ENCODE peak calls at places on chromosomes 16 and 17, in eight cellular contexts. One of them, this sample, is unnamed.

GRCh38 chr16:77403732-77404131 is 31.1 kb downstream of the ADAMTS18 start:
- DNase-seq in CD4-positive, alpha-beta memory T cell: no peak
- DNase-seq in ovary: no peak
- DNase-seq in IMR-90: no peak
- DNase-seq in PC-3: no peak
- DNase-seq in A549: no peak
- DNase-seq in colonic mucosa: no peak
- DNase-seq in lower lobe of right lung: no peak
- DNase-seq in this sample: no peak

GRCh38 chr17:2050246-2050866 is 4.5 kb upstream of the HIC1 start:
- DNase-seq in CD4-positive, alpha-beta memory T cell: peak; percentile 72
- DNase-seq in ovary: peak; percentile 84
- DNase-seq in IMR-90: peak; percentile 73
- DNase-seq in PC-3: peak; percentile 45
- DNase-seq in A549: peak; percentile 57
- DNase-seq in colonic mucosa: peak; percentile 66
- DNase-seq in lower lobe of right lung: peak; percentile 78
- DNase-seq in this sample: peak; percentile 59

GRCh38 chr17:10171057-10171456 is 27.3 kb downstream of the GAS7 start:
- DNase-seq in CD4-positive, alpha-beta memory T cell: no peak
- DNase-seq in ovary: peak; percentile 28
- DNase-seq in IMR-90: no peak
- DNase-seq in PC-3: no peak
- DNase-seq in A549: no peak
- DNase-seq in colonic mucosa: no peak
- DNase-seq in lower lobe of right lung: no peak
- DNase-seq in this sample: no peak

GRCh38 chr17:55441544-55441943 is 19.9 kb upstream of the MMD start:
- DNase-seq in CD4-positive, alpha-beta memory T cell: no peak
- DNase-seq in ovary: no peak
- DNase-seq in IMR-90: no peak
- DNase-seq in PC-3: no peak
- DNase-seq in A549: no peak
- DNase-seq in colonic mucosa: no peak
- DNase-seq in lower lobe of right lung: no peak
- DNase-seq in this sample: no peak

GRCh38 chr17:63772801-63773271 is 561 bp downstream of the CCDC47 start:
- DNase-seq in CD4-positive, alpha-beta memory T cell: peak; percentile 20
- DNase-seq in ovary: no peak
- DNase-seq in IMR-90: peak; percentile 31
- DNase-seq in PC-3: peak; percentile 30
- DNase-seq in A549: no peak
- DNase-seq in colonic mucosa: peak; percentile 23
- DNase-seq in lower lobe of right lung: no peak
- DNase-seq in this sample: no peak

GRCh38 chr17:62017496-62017895 is 47.6 kb downstream of the MED13 start:
- DNase-seq in CD4-positive, alpha-beta memory T cell: no peak
- DNase-seq in ovary: no peak
- DNase-seq in IMR-90: peak; percentile 76
- DNase-seq in PC-3: no peak
- DNase-seq in A549: no peak
- DNase-seq in colonic mucosa: no peak
- DNase-seq in lower lobe of right lung: no peak
- DNase-seq in this sample: no peak

GRCh38 chr16:67528870-67529638 is 425 bp downstream of the RIPOR1 start:
- DNase-seq in CD4-positive, alpha-beta memory T cell: no peak
- DNase-seq in ovary: peak; percentile 47
- DNase-seq in IMR-90: peak; percentile 32
- DNase-seq in PC-3: peak; percentile 33
- DNase-seq in A549: peak; percentile 57
- DNase-seq in colonic mucosa: peak; percentile 50
- DNase-seq in lower lobe of right lung: peak; percentile 70
- DNase-seq in this sample: peak; percentile 75

GRCh38 chr17:44204453-44204882 is 4.8 kb upstream of the ATXN7L3 start:
- DNase-seq in CD4-positive, alpha-beta memory T cell: no peak
- DNase-seq in ovary: peak; percentile 53
- DNase-seq in IMR-90: peak; percentile 61
- DNase-seq in PC-3: peak; percentile 77
- DNase-seq in A549: no peak
- DNase-seq in colonic mucosa: no peak
- DNase-seq in lower lobe of right lung: peak; percentile 42
- DNase-seq in this sample: no peak

GRCh38 chr16:13923703-13924298 is 3.8 kb downstream of the ERCC4 start:
- DNase-seq in CD4-positive, alpha-beta memory T cell: peak; percentile 45
- DNase-seq in ovary: no peak
- DNase-seq in IMR-90: peak; percentile 67
- DNase-seq in PC-3: peak; percentile 69
- DNase-seq in A549: peak; percentile 36
- DNase-seq in colonic mucosa: no peak
- DNase-seq in lower lobe of right lung: no peak
- DNase-seq in this sample: peak; percentile 80

GRCh38 chr17:7232114-7232513 is 2.2 kb downstream of the DVL2 start:
- DNase-seq in CD4-positive, alpha-beta memory T cell: no peak
- DNase-seq in ovary: no peak
- DNase-seq in IMR-90: no peak
- DNase-seq in PC-3: peak; percentile 1
- DNase-seq in A549: no peak
- DNase-seq in colonic mucosa: no peak
- DNase-seq in lower lobe of right lung: no peak
- DNase-seq in this sample: no peak

GRCh38 chr17:54840885-54841614 is 59.6 kb upstream of the TOM1L1 start:
- DNase-seq in CD4-positive, alpha-beta memory T cell: no peak
- DNase-seq in ovary: no peak
- DNase-seq in IMR-90: no peak
- DNase-seq in PC-3: no peak
- DNase-seq in A549: no peak
- DNase-seq in colonic mucosa: no peak
- DNase-seq in lower lobe of right lung: no peak
- DNase-seq in this sample: no peak

GRCh38 chr16:21614896-21615295 is 15.5 kb downstream of the METTL9 start:
- DNase-seq in CD4-positive, alpha-beta memory T cell: no peak
- DNase-seq in ovary: no peak
- DNase-seq in IMR-90: no peak
- DNase-seq in PC-3: no peak
- DNase-seq in A549: no peak
- DNase-seq in colonic mucosa: no peak
- DNase-seq in lower lobe of right lung: no peak
- DNase-seq in this sample: no peak
- H3K4me1 ChIP-seq in CD4-positive, alpha-beta memory T cell: peaks cover 43% of the 10 kb centered on the region
- H3K4me1 ChIP-seq in ovary: peaks cover 3% of the 10 kb centered on the region
- H3K4me1 ChIP-seq in IMR-90: peaks cover 6% of the 10 kb centered on the region
- H3K4me1 ChIP-seq in PC-3: peaks cover 26% of the 10 kb centered on the region
- H3K4me1 ChIP-seq in A549: peaks cover 20% of the 10 kb centered on the region
- H3K4me1 ChIP-seq in colonic mucosa: peaks cover 11% of the 10 kb centered on the region
- H3K4me1 ChIP-seq in lower lobe of right lung: peaks cover 27% of the 10 kb centered on the region
- H3K4me1 ChIP-seq in this sample: peaks cover 4% of the 10 kb centered on the region

DNA sequence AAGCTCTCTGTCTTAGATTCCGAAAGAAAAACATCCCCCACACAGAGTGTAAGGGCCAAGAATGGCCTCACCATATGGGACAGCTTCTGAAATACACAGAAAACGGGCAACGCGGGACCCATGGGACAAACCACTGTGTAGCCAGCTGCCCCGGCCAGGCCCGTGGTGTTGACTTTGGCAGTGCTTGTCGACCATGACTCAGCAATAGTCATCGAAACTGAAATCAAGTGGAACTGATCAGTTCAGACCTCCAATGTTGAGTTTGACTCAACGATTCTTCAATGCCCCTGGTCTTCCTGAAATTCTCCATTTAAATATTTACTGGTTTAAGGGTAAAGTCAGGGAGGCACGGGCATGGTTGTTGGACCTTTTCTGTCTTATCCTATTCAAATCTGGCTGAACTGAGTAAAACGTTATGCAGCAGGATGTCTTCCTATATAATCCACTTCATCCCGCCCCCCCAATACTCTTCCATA is 27.5 kb downstream of the ZFHX3 start:
- DNase-seq in CD4-positive, alpha-beta memory T cell: no peak
- DNase-seq in ovary: no peak
- DNase-seq in IMR-90: peak; percentile 92
- DNase-seq in PC-3: peak; percentile 94
- DNase-seq in A549: peak; percentile 84
- DNase-seq in colonic mucosa: peak; percentile 71
- DNase-seq in lower lobe of right lung: no peak
- DNase-seq in this sample: peak; percentile 45
- H3K4me1 ChIP-seq in CD4-positive, alpha-beta memory T cell: no peaks in the 10 kb centered on the region
- H3K4me1 ChIP-seq in ovary: peaks cover 15% of the 10 kb centered on the region
- H3K4me1 ChIP-seq in IMR-90: peaks cover 25% of the 10 kb centered on the region
- H3K4me1 ChIP-seq in PC-3: peaks cover 44% of the 10 kb centered on the region
- H3K4me1 ChIP-seq in A549: peaks cover 93% of the 10 kb centered on the region
- H3K4me1 ChIP-seq in colonic mucosa: peaks cover 5% of the 10 kb centered on the region
- H3K4me1 ChIP-seq in lower lobe of right lung: peaks cover 50% of the 10 kb centered on the region
- H3K4me1 ChIP-seq in this sample: peaks cover 48% of the 10 kb centered on the region

GRCh38 chr17:57929392-57929791 is 25.8 kb downstream of the CUEDC1 start:
- DNase-seq in CD4-positive, alpha-beta memory T cell: no peak
- DNase-seq in ovary: no peak
- DNase-seq in IMR-90: no peak
- DNase-seq in PC-3: no peak
- DNase-seq in A549: no peak
- DNase-seq in colonic mucosa: no peak
- DNase-seq in lower lobe of right lung: no peak
- DNase-seq in this sample: no peak
- H3K4me1 ChIP-seq in CD4-positive, alpha-beta memory T cell: no peaks in the 10 kb centered on the region
- H3K4me1 ChIP-seq in ovary: no peaks in the 10 kb centered on the region
- H3K4me1 ChIP-seq in IMR-90: peaks cover 20% of the 10 kb centered on the region
- H3K4me1 ChIP-seq in PC-3: peaks cover 40% of the 10 kb centered on the region
- H3K4me1 ChIP-seq in A549: peaks cover 83% of the 10 kb centered on the region
- H3K4me1 ChIP-seq in colonic mucosa: peaks cover 6% of the 10 kb centered on the region
- H3K4me1 ChIP-seq in lower lobe of right lung: peaks cover 49% of the 10 kb centered on the region
- H3K4me1 ChIP-seq in this sample: peaks cover 20% of the 10 kb centered on the region

DNA sequence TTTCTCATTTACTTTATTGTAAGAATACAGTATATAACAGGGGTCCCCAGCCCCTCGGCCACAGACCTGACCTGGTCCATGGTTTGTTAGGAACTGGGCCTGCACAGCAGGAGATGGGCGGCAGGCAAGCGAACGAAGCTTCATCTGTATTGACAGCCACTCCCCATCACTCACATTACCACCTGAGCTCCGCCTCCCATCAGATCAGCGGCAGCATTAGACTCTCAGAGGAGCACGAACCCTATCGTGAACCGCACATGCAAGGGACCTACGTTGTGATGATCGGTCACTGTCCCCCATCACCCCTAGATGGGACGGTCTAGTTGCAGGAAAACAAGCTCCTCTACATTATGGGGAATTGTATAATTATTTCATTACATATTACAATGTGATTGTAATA is 410.6 kb downstream of the SLC39A11 start:
- DNase-seq in CD4-positive, alpha-beta memory T cell: no peak
- DNase-seq in ovary: no peak
- DNase-seq in IMR-90: no peak
- DNase-seq in PC-3: no peak
- DNase-seq in A549: no peak
- DNase-seq in colonic mucosa: no peak
- DNase-seq in lower lobe of right lung: no peak
- DNase-seq in this sample: no peak
- H3K4me1 ChIP-seq in CD4-positive, alpha-beta memory T cell: no peaks in the 10 kb centered on the region
- H3K4me1 ChIP-seq in ovary: no peaks in the 10 kb centered on the region
- H3K4me1 ChIP-seq in IMR-90: peaks cover 36% of the 10 kb centered on the region
- H3K4me1 ChIP-seq in PC-3: peaks cover 63% of the 10 kb centered on the region
- H3K4me1 ChIP-seq in A549: peaks cover 48% of the 10 kb centered on the region
- H3K4me1 ChIP-seq in colonic mucosa: no peaks in the 10 kb centered on the region
- H3K4me1 ChIP-seq in lower lobe of right lung: peaks cover 6% of the 10 kb centered on the region
- H3K4me1 ChIP-seq in this sample: peaks cover 13% of the 10 kb centered on the region

DNA sequence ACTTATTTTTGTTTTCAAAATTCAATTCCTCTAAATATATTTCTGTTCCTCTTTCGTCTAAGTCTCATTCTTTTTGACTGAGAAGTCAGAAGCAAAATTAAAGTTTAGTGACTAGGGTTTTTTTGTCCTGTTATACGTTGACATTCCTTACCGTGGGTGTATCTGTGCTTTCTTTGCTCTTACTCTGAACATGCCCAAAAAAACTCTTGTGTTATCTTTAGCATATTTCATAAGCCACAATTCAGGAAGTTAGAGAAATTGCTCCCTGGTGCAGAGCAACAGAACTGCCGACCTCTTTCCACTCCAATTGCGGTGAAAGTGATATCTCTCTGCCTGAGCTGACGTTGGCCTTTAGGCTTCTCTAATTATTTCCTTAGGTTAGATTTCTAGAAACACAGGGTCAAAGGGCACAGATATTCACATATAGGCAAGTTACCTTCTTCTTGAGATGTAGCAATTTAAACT is 65.7 kb downstream of the CENPV start:
- DNase-seq in CD4-positive, alpha-beta memory T cell: peak; percentile 30
- DNase-seq in ovary: no peak
- DNase-seq in IMR-90: peak; percentile 87
- DNase-seq in PC-3: peak; percentile 55
- DNase-seq in A549: no peak
- DNase-seq in colonic mucosa: peak; percentile 50
- DNase-seq in lower lobe of right lung: no peak
- DNase-seq in this sample: peak; percentile 9
- H3K4me1 ChIP-seq in CD4-positive, alpha-beta memory T cell: peaks cover 53% of the 10 kb centered on the region
- H3K4me1 ChIP-seq in ovary: peaks cover 16% of the 10 kb centered on the region
- H3K4me1 ChIP-seq in IMR-90: peaks cover 18% of the 10 kb centered on the region
- H3K4me1 ChIP-seq in PC-3: peaks cover 56% of the 10 kb centered on the region
- H3K4me1 ChIP-seq in A549: peaks cover 63% of the 10 kb centered on the region
- H3K4me1 ChIP-seq in colonic mucosa: peaks cover 20% of the 10 kb centered on the region
- H3K4me1 ChIP-seq in lower lobe of right lung: peaks cover 40% of the 10 kb centered on the region
- H3K4me1 ChIP-seq in this sample: peaks cover 12% of the 10 kb centered on the region

DNA sequence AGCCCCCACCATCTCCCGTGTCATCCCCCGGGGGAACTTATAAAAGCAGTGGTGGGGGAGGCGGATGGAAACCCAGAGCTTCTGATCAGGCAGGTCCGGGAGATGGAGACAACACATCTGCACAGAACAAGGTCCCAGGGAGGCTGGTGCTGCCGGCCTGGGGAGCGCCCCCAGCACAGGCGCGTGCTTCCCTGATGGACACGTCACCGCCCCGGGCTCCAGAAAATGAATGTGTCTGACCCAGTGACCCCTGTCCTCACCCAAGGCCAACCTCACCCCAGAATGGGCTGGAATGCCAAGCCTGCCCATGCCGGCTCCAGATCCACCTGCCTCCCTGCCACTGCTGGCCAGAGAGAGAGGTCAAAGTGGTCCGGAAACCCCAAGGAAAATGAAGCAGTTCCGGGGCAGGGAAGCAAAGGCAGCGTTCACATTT is 12.5 kb downstream of the SLC7A5 start:
- DNase-seq in CD4-positive, alpha-beta memory T cell: no peak
- DNase-seq in ovary: no peak
- DNase-seq in IMR-90: no peak
- DNase-seq in PC-3: no peak
- DNase-seq in A549: peak; percentile 2
- DNase-seq in colonic mucosa: no peak
- DNase-seq in lower lobe of right lung: no peak
- DNase-seq in this sample: no peak
- H3K4me1 ChIP-seq in CD4-positive, alpha-beta memory T cell: peaks cover 57% of the 10 kb centered on the region
- H3K4me1 ChIP-seq in ovary: peaks cover 5% of the 10 kb centered on the region
- H3K4me1 ChIP-seq in IMR-90: peaks cover 27% of the 10 kb centered on the region
- H3K4me1 ChIP-seq in PC-3: peaks cover 53% of the 10 kb centered on the region
- H3K4me1 ChIP-seq in A549: peaks cover 91% of the 10 kb centered on the region
- H3K4me1 ChIP-seq in colonic mucosa: peaks cover 3% of the 10 kb centered on the region
- H3K4me1 ChIP-seq in lower lobe of right lung: peaks cover 38% of the 10 kb centered on the region
- H3K4me1 ChIP-seq in this sample: peaks cover 69% of the 10 kb centered on the region

DNA sequence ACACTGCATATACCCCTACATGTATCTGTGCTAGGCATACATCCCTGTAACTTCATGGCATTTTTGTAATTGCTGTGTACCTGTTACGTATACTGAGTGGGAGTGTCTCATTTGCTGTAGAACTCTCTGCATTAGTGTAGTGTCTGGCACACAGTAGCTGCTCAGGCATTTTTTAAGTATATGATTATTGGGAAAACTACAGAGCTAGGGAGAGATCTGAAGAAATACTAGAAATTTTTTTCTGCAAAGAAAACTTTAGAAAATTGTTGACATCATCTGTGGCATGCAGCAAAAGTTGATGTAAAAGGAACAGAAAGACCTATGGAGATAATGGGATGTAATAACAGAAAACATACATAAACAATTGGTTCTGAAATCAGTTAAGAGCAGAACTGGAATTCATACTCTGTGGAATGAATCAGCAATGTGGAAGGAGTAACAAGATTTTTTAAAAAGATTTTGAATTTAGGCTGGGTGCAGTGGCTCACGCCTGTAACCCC is 11.6 kb downstream of the CLTC start:
- DNase-seq in CD4-positive, alpha-beta memory T cell: no peak
- DNase-seq in ovary: no peak
- DNase-seq in IMR-90: no peak
- DNase-seq in PC-3: no peak
- DNase-seq in A549: no peak
- DNase-seq in colonic mucosa: no peak
- DNase-seq in lower lobe of right lung: no peak
- DNase-seq in this sample: peak; percentile 71
- H3K4me1 ChIP-seq in CD4-positive, alpha-beta memory T cell: peaks cover 92% of the 10 kb centered on the region
- H3K4me1 ChIP-seq in ovary: peaks cover 11% of the 10 kb centered on the region
- H3K4me1 ChIP-seq in IMR-90: peaks cover 22% of the 10 kb centered on the region
- H3K4me1 ChIP-seq in PC-3: peaks cover 23% of the 10 kb centered on the region
- H3K4me1 ChIP-seq in A549: peaks cover 54% of the 10 kb centered on the region
- H3K4me1 ChIP-seq in colonic mucosa: peaks cover 19% of the 10 kb centered on the region
- H3K4me1 ChIP-seq in lower lobe of right lung: peaks cover 81% of the 10 kb centered on the region
- H3K4me1 ChIP-seq in this sample: peaks cover 4% of the 10 kb centered on the region

This sample was measured in trophoblast cell.